ENCODE peak calls at places on chromosomes 13 and 19, in ten cellular contexts. N is DMS153; E is skeletal muscle cell; O is activated CD8-positive, alpha-beta memory T cell treated with anti-CD3 and anti-CD28 coated beads for 48 hours; X is anterior cingulate cortex; W is Karpas-422; I is testis; A is stimulated activated CD4-positive, alpha-beta T cell treated with anti-CD3 and anti-CD28 coated beads, Interleukin-2, amount 100 ng/mL, for 48 hours; K is central memory CD4-positive, alpha-beta T cell; M is stimulated activated CD8-positive, alpha-beta memory T cell treated with anti-CD3 and anti-CD28 coated beads, Interleukin-15, amount 100 ng/mL, for 24 hours. L is an unnamed sample.
A peak's percentile ranks its signal among the peaks of the same experiment; 100 is the strongest.

GRCh38 chr13:110853235-110853721 is 61.6 kb downstream of the ANKRD10 start:
- DNase-seq in X (no peak), M (no peak), K (no peak), N (no peak), O (no peak), A (no peak), W (no peak), E (no peak), I (no peak), L (no peak)

GRCh38 chr13:111020546-111020945 is 94.6 kb upstream of the ARHGEF7 start:
- DNase-seq in M (no peak), K (no peak), A (no peak), W (no peak), E (no peak), X (no peak), I (no peak), O (no peak), N (no peak), L (no peak)

GRCh38 chr19:38665219-38665931 is 17.9 kb downstream of the ACTN4 start:
- DNase-seq in A (no peak), K (no peak), O (no peak), W (no peak), N (no peak), E (no peak), X (no peak), M (no peak), I (no peak), L (no peak)

GRCh38 chr13:84237181-84237580 is 354.9 kb upstream of the SLITRK1 start:
- DNase-seq in O (no peak), W (no peak), E (no peak), I (no peak), N (no peak), X (no peak), A (no peak), K (no peak), M (no peak), L (no peak)

GRCh38 chr13:111572956-111573355 is 252.5 kb downstream of the TEX29 start:
- DNase-seq in I (no peak), K (no peak), X (no peak), M (no peak), W (no peak), N (peak; percentile 94), O (no peak), E (no peak), A (no peak), L (peak; percentile 99)

GRCh38 chr13:74586839-74587238 is 452.6 kb upstream of the KLF12 start:
- DNase-seq in I (no peak), A (no peak), E (no peak), X (no peak), M (no peak), O (no peak), K (no peak), W (no peak), N (no peak), L (no peak)

GRCh38 chr13:30364133-30364532 is 56.8 kb upstream of the KATNAL1 start:
- DNase-seq in W (no peak), A (no peak), I (no peak), K (no peak), X (no peak), M (no peak), N (no peak), O (no peak), E (no peak), L (no peak)

GRCh38 chr19:1762243-1763140 is 9.2 kb downstream of the ONECUT3 start:
- DNase-seq in M (no peak), E (no peak), O (no peak), N (no peak), I (no peak), W (no peak), K (no peak), X (no peak), A (no peak), L (no peak)

GRCh38 chr13:29481603-29482002 is 113.9 kb downstream of the SLC7A1 start:
- DNase-seq in X (no peak), O (no peak), N (no peak), W (no peak), A (no peak), I (no peak), E (no peak), K (no peak), M (no peak), L (no peak)

GRCh38 chr13:30832845-30833332 is 73.2 kb upstream of the MEDAG start:
- DNase-seq in A (peak; percentile 45), I (peak; percentile 85), K (no peak), M (no peak), O (no peak), W (no peak), N (peak; percentile 95), E (no peak), X (no peak), L (peak; percentile 99)

GRCh38 chr13:108929532-108929931 is 300.1 kb downstream of the MYO16 start:
- DNase-seq in A (no peak), I (no peak), M (no peak), W (no peak), O (no peak), X (no peak), N (no peak), E (no peak), K (no peak), L (no peak)

GRCh38 chr19:24052811-24053210 is 34.2 kb upstream of the ZNF254 start:
- DNase-seq in O (no peak), M (no peak), N (no peak), A (no peak), W (no peak), E (peak; percentile 36), X (no peak), K (no peak), I (no peak), L (no peak)

GRCh38 chr13:114230575-114230974 is 4.1 kb upstream of the CDC16 start:
- DNase-seq in I (no peak), X (no peak), M (no peak), E (no peak), K (no peak), A (no peak), N (no peak), W (no peak), O (no peak), L (no peak)

GRCh38 chr13:27016871-27017270 is 154.7 kb downstream of the USP12 start:
- DNase-seq in K (no peak), M (no peak), N (no peak), E (no peak), W (no peak), A (no peak), O (no peak), X (no peak), I (no peak), L (no peak)

GRCh38 chr19:34310494-34310981 is 54.5 kb upstream of the GPI start:
- DNase-seq in K (no peak), A (no peak), M (no peak), O (no peak), I (peak; percentile 38), E (no peak), W (peak; percentile 85), N (peak; percentile 93), X (no peak), L (no peak)

GRCh38 chr13:109500146-109500773 is 286.1 kb downstream of the IRS2 start:
- DNase-seq in M (no peak), E (peak; percentile 25), N (no peak), A (no peak), I (peak; percentile 32), X (no peak), K (no peak), W (no peak), O (no peak), L (no peak)

GRCh38 chr19:11880598-11880997 is 7.0 kb upstream of the ZNF69 start:
- DNase-seq in M (no peak), E (no peak), I (no peak), N (no peak), W (no peak), K (no peak), A (no peak), O (no peak), X (no peak), L (no peak)

GRCh38 chr19:45764487-45764886 is 4.6 kb downstream of the SIX5 start:
- DNase-seq in O (no peak), N (no peak), X (no peak), I (no peak), M (no peak), A (no peak), W (no peak), K (no peak), E (no peak), L (no peak)